ENCODE peak calls at places on chromosomes 1 and 21, in ten cellular contexts. One of them, this sample, is unnamed.

GRCh38 chr1:53121319-53122172 is 20.9 kb downstream of the SLC1A7 start:
- DNase-seq in mammary epithelial cell: no peak
- DNase-seq in lower lobe of right lung: no peak
- DNase-seq in heart right ventricle: peak; percentile 62
- DNase-seq in CD4-positive, alpha-beta memory T cell: no peak
- DNase-seq in adrenal gland: no peak
- DNase-seq in MM.1S: no peak
- DNase-seq in psoas muscle: peak; percentile 72
- DNase-seq in ascending aorta: no peak
- DNase-seq in GM23248: peak; percentile 67
- DNase-seq in this sample: peak; percentile 22

GRCh38 chr1:208052926-208053407 is 142.0 kb upstream of the CD34 start:
- DNase-seq in mammary epithelial cell: no peak
- DNase-seq in lower lobe of right lung: no peak
- DNase-seq in heart right ventricle: no peak
- DNase-seq in CD4-positive, alpha-beta memory T cell: no peak
- DNase-seq in adrenal gland: no peak
- DNase-seq in MM.1S: no peak
- DNase-seq in psoas muscle: no peak
- DNase-seq in ascending aorta: no peak
- DNase-seq in GM23248: no peak
- DNase-seq in this sample: no peak

GRCh38 chr1:152926091-152926490 is 17.7 kb downstream of the IVL start:
- DNase-seq in mammary epithelial cell: peak; percentile 64
- DNase-seq in lower lobe of right lung: no peak
- DNase-seq in heart right ventricle: no peak
- DNase-seq in CD4-positive, alpha-beta memory T cell: no peak
- DNase-seq in adrenal gland: no peak
- DNase-seq in MM.1S: peak; percentile 58
- DNase-seq in psoas muscle: no peak
- DNase-seq in ascending aorta: no peak
- DNase-seq in GM23248: peak; percentile 87
- DNase-seq in this sample: no peak

GRCh38 chr1:223066415-223066814 is 76.6 kb downstream of the TLR5 start:
- DNase-seq in mammary epithelial cell: no peak
- DNase-seq in lower lobe of right lung: no peak
- DNase-seq in heart right ventricle: no peak
- DNase-seq in CD4-positive, alpha-beta memory T cell: no peak
- DNase-seq in adrenal gland: no peak
- DNase-seq in MM.1S: no peak
- DNase-seq in psoas muscle: no peak
- DNase-seq in ascending aorta: no peak
- DNase-seq in GM23248: no peak
- DNase-seq in this sample: no peak

GRCh38 chr1:89911186-89911976 is 83.5 kb upstream of the ZNF326 start:
- DNase-seq in mammary epithelial cell: no peak
- DNase-seq in lower lobe of right lung: no peak
- DNase-seq in heart right ventricle: no peak
- DNase-seq in CD4-positive, alpha-beta memory T cell: no peak
- DNase-seq in adrenal gland: no peak
- DNase-seq in MM.1S: no peak
- DNase-seq in psoas muscle: no peak
- DNase-seq in ascending aorta: no peak
- DNase-seq in GM23248: no peak
- DNase-seq in this sample: no peak

GRCh38 chr1:2275796-2276536 is 47.8 kb downstream of the SKI start:
- DNase-seq in mammary epithelial cell: no peak
- DNase-seq in lower lobe of right lung: peak; percentile 80
- DNase-seq in heart right ventricle: peak; percentile 40
- DNase-seq in CD4-positive, alpha-beta memory T cell: no peak
- DNase-seq in adrenal gland: no peak
- DNase-seq in MM.1S: no peak
- DNase-seq in psoas muscle: peak; percentile 48
- DNase-seq in ascending aorta: no peak
- DNase-seq in GM23248: peak; percentile 67
- DNase-seq in this sample: no peak

GRCh38 chr21:44064852-44065403 is 42.3 kb upstream of the PWP2 start:
- DNase-seq in mammary epithelial cell: no peak
- DNase-seq in lower lobe of right lung: no peak
- DNase-seq in heart right ventricle: no peak
- DNase-seq in CD4-positive, alpha-beta memory T cell: no peak
- DNase-seq in adrenal gland: peak; percentile 27
- DNase-seq in MM.1S: no peak
- DNase-seq in psoas muscle: no peak
- DNase-seq in ascending aorta: no peak
- DNase-seq in GM23248: no peak
- DNase-seq in this sample: no peak

GRCh38 chr1:236058141-236058626 is 6.7 kb downstream of the NID1 start:
- DNase-seq in mammary epithelial cell: peak; percentile 81
- DNase-seq in lower lobe of right lung: no peak
- DNase-seq in heart right ventricle: no peak
- DNase-seq in CD4-positive, alpha-beta memory T cell: no peak
- DNase-seq in adrenal gland: no peak
- DNase-seq in MM.1S: no peak
- DNase-seq in psoas muscle: no peak
- DNase-seq in ascending aorta: no peak
- DNase-seq in GM23248: peak; percentile 63
- DNase-seq in this sample: no peak

GRCh38 chr1:211578640-211579433 is at the start of gene SLC30A1:
- DNase-seq in mammary epithelial cell: peak; percentile 98
- DNase-seq in lower lobe of right lung: peak; percentile 99
- DNase-seq in heart right ventricle: peak; percentile 100
- DNase-seq in CD4-positive, alpha-beta memory T cell: peak; percentile 99
- DNase-seq in adrenal gland: peak; percentile 100
- DNase-seq in MM.1S: peak; percentile 100
- DNase-seq in psoas muscle: peak; percentile 100
- DNase-seq in ascending aorta: peak; percentile 98
- DNase-seq in GM23248: peak; percentile 100
- DNase-seq in this sample: peak; percentile 100

GRCh38 chr1:211581521-211581920 is 2.6 kb upstream of the SLC30A1 start:
- DNase-seq in mammary epithelial cell: no peak
- DNase-seq in lower lobe of right lung: no peak
- DNase-seq in heart right ventricle: no peak
- DNase-seq in CD4-positive, alpha-beta memory T cell: no peak
- DNase-seq in adrenal gland: no peak
- DNase-seq in MM.1S: no peak
- DNase-seq in psoas muscle: peak; percentile 39
- DNase-seq in ascending aorta: no peak
- DNase-seq in GM23248: peak; percentile 92
- DNase-seq in this sample: no peak

GRCh38 chr1:211580303-211580687 is 1.3 kb upstream of the SLC30A1 start:
- DNase-seq in mammary epithelial cell: no peak
- DNase-seq in lower lobe of right lung: no peak
- DNase-seq in heart right ventricle: no peak
- DNase-seq in CD4-positive, alpha-beta memory T cell: no peak
- DNase-seq in adrenal gland: no peak
- DNase-seq in MM.1S: peak; percentile 41
- DNase-seq in psoas muscle: no peak
- DNase-seq in ascending aorta: no peak
- DNase-seq in GM23248: peak; percentile 36
- DNase-seq in this sample: no peak

GRCh38 chr1:211577826-211578639 is 928 bp downstream of the SLC30A1 start:
- DNase-seq in mammary epithelial cell: peak; percentile 79
- DNase-seq in lower lobe of right lung: peak; percentile 87
- DNase-seq in heart right ventricle: peak; percentile 79
- DNase-seq in CD4-positive, alpha-beta memory T cell: peak; percentile 69
- DNase-seq in adrenal gland: peak; percentile 80
- DNase-seq in MM.1S: peak; percentile 93
- DNase-seq in psoas muscle: peak; percentile 70
- DNase-seq in ascending aorta: peak; percentile 32
- DNase-seq in GM23248: peak; percentile 86
- DNase-seq in this sample: peak; percentile 80

DNA sequence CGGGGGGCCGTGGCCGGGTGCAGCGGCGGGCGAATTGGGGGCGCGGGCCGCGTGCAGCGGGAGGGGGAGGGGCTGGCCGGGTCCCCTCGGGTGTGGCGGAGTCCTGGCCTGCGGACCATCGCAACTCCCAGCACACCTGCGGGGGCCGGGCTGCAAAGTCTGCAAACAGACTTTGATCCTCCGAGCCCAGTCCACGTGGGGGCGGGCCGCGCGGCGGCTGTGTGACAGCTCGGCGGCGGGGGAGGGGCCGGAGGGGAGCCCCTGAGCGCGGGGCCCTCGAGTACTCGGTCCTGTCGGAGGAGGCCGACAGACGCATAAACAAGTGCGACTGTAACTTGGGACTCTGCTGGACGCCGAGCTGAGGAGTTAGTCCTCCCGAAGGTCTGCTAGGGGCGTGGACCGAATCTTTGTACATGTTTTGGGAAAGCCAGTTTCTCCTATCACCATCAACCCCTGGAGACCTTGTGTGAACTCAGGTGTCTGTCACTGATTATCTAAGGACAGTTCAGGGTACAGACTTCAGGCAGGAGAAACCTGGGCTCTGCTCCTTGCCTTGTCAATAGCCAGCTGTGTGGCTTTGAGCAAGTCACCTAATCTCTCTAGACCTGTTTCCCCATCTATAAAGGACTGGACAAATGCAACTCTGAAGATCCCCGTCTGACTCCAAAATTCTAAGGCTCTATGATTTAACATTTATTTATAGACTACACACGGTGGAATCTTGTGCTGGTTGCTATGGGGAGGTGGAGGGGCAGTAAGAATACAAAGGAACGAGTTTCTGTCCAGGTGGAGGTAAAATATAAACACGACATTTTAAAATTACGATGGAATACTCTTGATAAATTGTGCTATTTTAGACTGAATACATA is 707 bp upstream of the SLC30A1 start:
- DNase-seq in mammary epithelial cell: no peak
- DNase-seq in lower lobe of right lung: peak; percentile 90
- DNase-seq in heart right ventricle: no peak
- DNase-seq in CD4-positive, alpha-beta memory T cell: no peak
- DNase-seq in adrenal gland: peak; percentile 90
- DNase-seq in MM.1S: peak; percentile 96
- DNase-seq in psoas muscle: peak; percentile 81
- DNase-seq in ascending aorta: no peak
- DNase-seq in GM23248: peak; percentile 70
- DNase-seq in this sample: peak; percentile 93
- H3K4me1 ChIP-seq in mammary epithelial cell: peaks cover 22% of the 10 kb centered on the region
- H3K4me1 ChIP-seq in lower lobe of right lung: peaks cover 48% of the 10 kb centered on the region
- H3K4me1 ChIP-seq in heart right ventricle: no peaks in the 10 kb centered on the region
- H3K4me1 ChIP-seq in CD4-positive, alpha-beta memory T cell: peaks cover 41% of the 10 kb centered on the region
- H3K4me1 ChIP-seq in adrenal gland: peaks cover 24% of the 10 kb centered on the region
- H3K4me1 ChIP-seq in MM.1S: peaks cover 35% of the 10 kb centered on the region
- H3K4me1 ChIP-seq in psoas muscle: peaks cover 18% of the 10 kb centered on the region
- H3K4me1 ChIP-seq in ascending aorta: peaks cover 39% of the 10 kb centered on the region
- H3K4me1 ChIP-seq in GM23248: peaks cover 54% of the 10 kb centered on the region
- H3K4me1 ChIP-seq in this sample: peaks cover 12% of the 10 kb centered on the region

DNA sequence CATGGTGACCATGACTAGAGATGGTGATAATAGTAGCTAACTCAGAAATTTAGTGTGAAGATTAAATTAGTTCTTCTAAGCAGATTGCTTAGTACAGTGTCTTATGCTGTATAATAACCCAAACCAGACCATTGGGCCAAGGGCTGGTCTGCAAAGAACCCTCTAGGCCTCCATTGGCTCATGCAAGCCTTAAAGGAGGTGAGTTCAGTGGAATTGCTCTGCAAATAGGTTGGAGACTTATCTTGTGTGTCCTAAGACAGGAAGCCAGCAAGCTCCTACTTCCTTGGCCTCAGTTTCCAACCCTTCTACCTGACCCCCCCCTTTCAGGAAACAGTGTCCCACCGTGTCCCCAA is 1.8 kb upstream of the MEF2D start:
- DNase-seq in mammary epithelial cell: no peak
- DNase-seq in lower lobe of right lung: no peak
- DNase-seq in heart right ventricle: no peak
- DNase-seq in CD4-positive, alpha-beta memory T cell: no peak
- DNase-seq in adrenal gland: no peak
- DNase-seq in MM.1S: no peak
- DNase-seq in psoas muscle: no peak
- DNase-seq in ascending aorta: no peak
- DNase-seq in GM23248: peak; percentile 41
- DNase-seq in this sample: no peak
- H3K4me3 ChIP-seq in mammary epithelial cell: no peak overlapping the region
- H3K4me3 ChIP-seq in lower lobe of right lung: peak overlapping the region; percentile 88
- H3K4me3 ChIP-seq in heart right ventricle: no peak overlapping the region
- H3K4me3 ChIP-seq in CD4-positive, alpha-beta memory T cell: peak overlapping the region; percentile 0
- H3K4me3 ChIP-seq in adrenal gland: no peak overlapping the region
- H3K4me3 ChIP-seq in MM.1S: no peak overlapping the region
- H3K4me3 ChIP-seq in psoas muscle: peak overlapping the region; percentile 98
- H3K4me3 ChIP-seq in ascending aorta: peak overlapping the region; percentile 100
- H3K4me3 ChIP-seq in GM23248: peak overlapping the region; percentile 63
- H3K4me3 ChIP-seq in this sample: no peak overlapping the region

GRCh38 chr1:16143005-16143565 is 12.8 kb downstream of the EPHA2 start:
- DNase-seq in mammary epithelial cell: no peak
- DNase-seq in lower lobe of right lung: no peak
- DNase-seq in heart right ventricle: no peak
- DNase-seq in CD4-positive, alpha-beta memory T cell: no peak
- DNase-seq in adrenal gland: no peak
- DNase-seq in MM.1S: no peak
- DNase-seq in psoas muscle: no peak
- DNase-seq in ascending aorta: no peak
- DNase-seq in GM23248: no peak
- DNase-seq in this sample: no peak

GRCh38 chr1:16142383-16142995 is 13.4 kb downstream of the EPHA2 start:
- DNase-seq in mammary epithelial cell: no peak
- DNase-seq in lower lobe of right lung: no peak
- DNase-seq in heart right ventricle: no peak
- DNase-seq in CD4-positive, alpha-beta memory T cell: no peak
- DNase-seq in adrenal gland: no peak
- DNase-seq in MM.1S: no peak
- DNase-seq in psoas muscle: no peak
- DNase-seq in ascending aorta: no peak
- DNase-seq in GM23248: no peak
- DNase-seq in this sample: no peak

GRCh38 chr1:16143566-16144324 is 12.1 kb downstream of the EPHA2 start:
- DNase-seq in mammary epithelial cell: peak; percentile 54
- DNase-seq in lower lobe of right lung: peak; percentile 89
- DNase-seq in heart right ventricle: peak; percentile 73
- DNase-seq in CD4-positive, alpha-beta memory T cell: no peak
- DNase-seq in adrenal gland: peak; percentile 68
- DNase-seq in MM.1S: no peak
- DNase-seq in psoas muscle: no peak
- DNase-seq in ascending aorta: no peak
- DNase-seq in GM23248: no peak
- DNase-seq in this sample: peak; percentile 86

GRCh38 chr1:16140068-16140596 is 15.7 kb downstream of the EPHA2 start:
- DNase-seq in mammary epithelial cell: no peak
- DNase-seq in lower lobe of right lung: no peak
- DNase-seq in heart right ventricle: no peak
- DNase-seq in CD4-positive, alpha-beta memory T cell: no peak
- DNase-seq in adrenal gland: no peak
- DNase-seq in MM.1S: no peak
- DNase-seq in psoas muscle: no peak
- DNase-seq in ascending aorta: no peak
- DNase-seq in GM23248: no peak
- DNase-seq in this sample: no peak

GRCh38 chr1:16141573-16142336 is 14.1 kb downstream of the EPHA2 start:
- DNase-seq in mammary epithelial cell: no peak
- DNase-seq in lower lobe of right lung: no peak
- DNase-seq in heart right ventricle: no peak
- DNase-seq in CD4-positive, alpha-beta memory T cell: no peak
- DNase-seq in adrenal gland: peak; percentile 67
- DNase-seq in MM.1S: no peak
- DNase-seq in psoas muscle: no peak
- DNase-seq in ascending aorta: no peak
- DNase-seq in GM23248: no peak
- DNase-seq in this sample: no peak
- H3K4me1 ChIP-seq in mammary epithelial cell: peaks cover 88% of the 10 kb centered on the region
- H3K4me1 ChIP-seq in lower lobe of right lung: peaks cover 78% of the 10 kb centered on the region
- H3K4me1 ChIP-seq in heart right ventricle: peaks cover 62% of the 10 kb centered on the region
- H3K4me1 ChIP-seq in CD4-positive, alpha-beta memory T cell: no peaks in the 10 kb centered on the region
- H3K4me1 ChIP-seq in adrenal gland: peaks cover 52% of the 10 kb centered on the region
- H3K4me1 ChIP-seq in MM.1S: no peaks in the 10 kb centered on the region
- H3K4me1 ChIP-seq in psoas muscle: peaks cover 33% of the 10 kb centered on the region
- H3K4me1 ChIP-seq in ascending aorta: peaks cover 34% of the 10 kb centered on the region
- H3K4me1 ChIP-seq in GM23248: peaks cover 47% of the 10 kb centered on the region
- H3K4me1 ChIP-seq in this sample: peaks cover 27% of the 10 kb centered on the region

DNA sequence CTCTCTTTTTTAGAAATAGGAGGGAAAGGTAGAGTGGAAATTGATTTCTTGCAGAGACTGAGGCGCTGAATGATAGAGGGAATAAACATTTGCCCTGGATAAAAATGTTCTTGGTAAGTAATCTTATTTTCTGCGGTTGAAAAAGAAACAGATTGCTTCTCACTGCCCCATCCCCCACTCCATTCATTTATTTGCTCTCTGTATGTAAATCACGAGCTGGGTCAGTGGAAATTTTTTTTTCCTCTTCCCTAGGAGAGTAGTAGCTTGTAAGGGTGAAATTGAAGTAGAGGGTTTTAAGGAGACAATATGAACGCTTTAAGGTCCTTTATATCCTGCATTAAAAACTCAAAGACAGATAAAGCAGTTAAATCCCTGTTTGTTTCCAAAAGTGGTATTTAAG is 1.4 kb upstream of the BRINP3 start:
- DNase-seq in mammary epithelial cell: no peak
- DNase-seq in lower lobe of right lung: no peak
- DNase-seq in heart right ventricle: no peak
- DNase-seq in CD4-positive, alpha-beta memory T cell: no peak
- DNase-seq in adrenal gland: no peak
- DNase-seq in MM.1S: no peak
- DNase-seq in psoas muscle: no peak
- DNase-seq in ascending aorta: no peak
- DNase-seq in GM23248: no peak
- DNase-seq in this sample: no peak
- H3K4me3 ChIP-seq in mammary epithelial cell: no peak overlapping the region
- H3K4me3 ChIP-seq in lower lobe of right lung: peak overlapping the region; percentile 37
- H3K4me3 ChIP-seq in heart right ventricle: peak overlapping the region; percentile 27
- H3K4me3 ChIP-seq in CD4-positive, alpha-beta memory T cell: no peak overlapping the region
- H3K4me3 ChIP-seq in adrenal gland: no peak overlapping the region
- H3K4me3 ChIP-seq in MM.1S: peak overlapping the region; percentile 54
- H3K4me3 ChIP-seq in psoas muscle: peak overlapping the region; percentile 41
- H3K4me3 ChIP-seq in ascending aorta: no peak overlapping the region
- H3K4me3 ChIP-seq in GM23248: peak overlapping the region; percentile 34
- H3K4me3 ChIP-seq in this sample: no peak overlapping the region